ENCODE peak calls at places on chromosomes 5 and 9, in seven cellular contexts. Z is endodermal cell, K is aorta, J is IMR-90, W is heart left ventricle, V is H9, M is breast epithelium. U is an unnamed sample. For H3K4me1, the result is how much of the 10 kb centered on the place peaks cover.

GRCh38 chr9:93114169-93114983 is 18.4 kb downstream of the CARD19 start:
- DNase-seq in Z (peak), K (peak), J (no peak), W (peak), V (no peak), M (no peak), U (peak)

GRCh38 chr5:112604741-112605390 is 132.8 kb upstream of the APC start:
- DNase-seq in Z (peak), K (no peak), J (no peak), W (no peak), V (no peak), M (no peak), U (no peak)

GRCh38 chr9:111957856-111958631 is 61.4 kb downstream of the UGCG start:
- DNase-seq in Z (no peak), K (no peak), J (peak), W (no peak), V (no peak), M (no peak), U (no peak)

GRCh38 chr9:98502976-98503325 is 205.8 kb downstream of the GABBR2 start:
- DNase-seq in Z (peak), K (no peak), J (peak), W (no peak), V (peak), M (no peak), U (peak)

GRCh38 chr5:155019601-155020226 is 6.2 kb downstream of the KIF4B start:
- DNase-seq in Z (no peak), K (no peak), J (no peak), W (no peak), V (peak), M (no peak), U (no peak)

GRCh38 chr9:94925751-94926456 is 199.4 kb downstream of the AOPEP start:
- DNase-seq in Z (no peak), K (no peak), J (no peak), W (no peak), V (no peak), M (no peak), U (no peak)

GRCh38 chr5:23223846-23224245 is 283.6 kb upstream of the PRDM9 start:
- DNase-seq in Z (no peak), K (no peak), J (no peak), W (no peak), V (no peak), M (no peak), U (no peak)

GRCh38 chr9:118751848-118752223 is 617.4 kb downstream of the BRINP1 start:
- DNase-seq in Z (no peak), K (no peak), J (no peak), W (no peak), V (no peak), M (no peak), U (no peak)

GRCh38 chr9:27182421-27182820 is 73.4 kb downstream of the TEK start:
- DNase-seq in Z (no peak), K (no peak), J (no peak), W (no peak), V (no peak), M (no peak), U (no peak)

GRCh38 chr5:164013077-164013670 is 507.8 kb downstream of the MAT2B start:
- DNase-seq in Z (peak), K (no peak), J (peak), W (no peak), V (peak), M (no peak), U (no peak)

GRCh38 chr9:123164285-123164684 is 104.1 kb downstream of the STRBP start:
- DNase-seq in Z (no peak), K (no peak), J (peak), W (no peak), V (no peak), M (no peak), U (no peak)

GRCh38 chr5:9898319-9898718 is 268.2 kb upstream of the TAS2R1 start:
- DNase-seq in Z (peak), K (no peak), J (peak), W (no peak), V (peak), M (no peak), U (no peak)

GRCh38 chr9:98993570-98993945 is 49.9 kb downstream of the COL15A1 start:
- DNase-seq in Z (peak), K (peak), J (no peak), W (no peak), V (peak), M (no peak), U (no peak)

GRCh38 chr5:65359569-65359968 is 122.2 kb downstream of the ADAMTS6 start:
- DNase-seq in Z (no peak), K (no peak), J (no peak), W (no peak), V (no peak), M (no peak), U (no peak)

GRCh38 chr5:181052928-181053759 is 13.1 kb downstream of the BTNL9 start:
- DNase-seq in Z (peak), K (no peak), J (no peak), W (no peak), V (no peak), M (no peak), U (no peak)

GRCh38 chr5:71757590-71758543 is 38.8 kb downstream of the CARTPT start:
- DNase-seq in Z (peak), K (peak), J (peak), W (peak), V (peak), M (peak), U (peak)

GRCh38 chr5:179274321-179275315 is 70.6 kb downstream of the ADAMTS2 start:
- DNase-seq in Z (no peak), K (peak), J (no peak), W (peak), V (no peak), M (no peak), U (no peak)

GRCh38 chr9:92510747-92511146 is 25.0 kb downstream of the ECM2 start:
- DNase-seq in Z (no peak), K (no peak), J (no peak), W (no peak), V (no peak), M (no peak), U (no peak)

GRCh38 chr5:2157372-2157771 is 274.6 kb upstream of the IRX4 start:
- DNase-seq in Z (no peak), K (no peak), J (no peak), W (no peak), V (no peak), M (no peak), U (no peak)

GRCh38 chr9:123651273-123651672 is 278.7 kb downstream of the DENND1A start:
- DNase-seq in Z (no peak), K (no peak), J (no peak), W (no peak), V (no peak), M (no peak), U (no peak)

DNA sequence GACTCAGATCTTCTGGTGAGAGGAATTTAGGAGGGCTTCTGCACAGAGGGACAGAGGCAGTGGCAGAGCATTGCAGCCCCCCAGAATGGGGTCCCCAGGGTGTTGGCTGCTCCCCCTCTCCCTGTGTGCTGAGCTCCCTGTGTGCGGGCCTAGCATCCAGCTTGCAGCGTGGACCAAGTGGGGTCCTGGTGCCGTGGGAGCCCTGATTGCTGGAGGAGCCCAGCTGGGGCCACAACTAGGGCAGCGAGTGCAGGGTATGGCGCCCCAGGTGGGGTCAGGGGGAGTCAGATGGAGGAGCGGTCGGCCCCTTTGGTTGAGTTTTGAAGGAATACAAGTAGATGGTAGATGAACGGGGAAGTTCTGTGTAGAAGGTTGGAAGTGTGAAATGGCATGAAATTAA is 66.7 kb downstream of the TRIO start:
- DNase-seq in Z (no peak), K (no peak), J (no peak), W (peak), V (no peak), M (no peak), U (no peak)
- H3K4me1 ChIP-seq in Z (under half), K (under half), J (under half), W (under half), V (under half), M (under half), U (half or more)

DNA sequence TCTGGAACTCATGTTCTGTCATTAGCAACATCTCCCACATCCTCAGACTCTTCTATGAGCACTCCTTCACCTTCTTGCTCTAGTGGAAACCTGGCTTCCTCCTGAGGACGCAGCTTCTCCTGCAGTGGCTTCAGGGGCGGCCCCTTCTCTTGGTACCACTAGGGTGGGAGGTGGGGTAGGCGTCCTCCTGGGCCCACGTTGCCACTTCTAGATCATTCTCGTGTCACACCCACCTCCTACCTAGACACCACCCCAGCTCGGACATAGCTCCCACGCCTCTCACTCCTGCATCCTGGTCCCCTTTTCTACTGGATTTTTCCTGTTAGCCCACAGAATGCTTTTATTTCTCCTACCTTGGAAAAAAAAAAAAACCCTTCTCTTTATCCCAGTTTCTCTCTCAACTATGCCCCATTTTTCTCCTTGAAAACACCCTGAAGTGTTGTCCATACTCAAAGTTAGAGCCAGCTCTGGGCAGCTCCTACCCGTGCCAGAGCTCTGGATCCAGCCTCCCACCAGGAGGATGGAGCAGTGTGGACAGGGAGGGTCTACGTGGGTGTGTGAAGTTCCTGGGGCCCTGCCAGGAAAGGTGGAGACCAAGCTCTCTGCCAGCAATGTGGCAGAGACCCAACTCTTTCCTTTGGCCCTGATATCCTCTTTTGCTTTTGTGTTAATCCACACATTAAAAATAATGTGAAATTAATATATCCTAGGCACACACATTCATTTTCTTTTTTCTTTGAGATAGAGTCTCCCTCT is 179.2 kb downstream of the HSPA4 start:
- DNase-seq in Z (no peak), K (no peak), J (no peak), W (no peak), V (no peak), M (peak), U (no peak)
- H3K4me1 ChIP-seq in Z (under half), K (under half), J (under half), W (under half), V (under half), M (under half), U (under half)

DNA sequence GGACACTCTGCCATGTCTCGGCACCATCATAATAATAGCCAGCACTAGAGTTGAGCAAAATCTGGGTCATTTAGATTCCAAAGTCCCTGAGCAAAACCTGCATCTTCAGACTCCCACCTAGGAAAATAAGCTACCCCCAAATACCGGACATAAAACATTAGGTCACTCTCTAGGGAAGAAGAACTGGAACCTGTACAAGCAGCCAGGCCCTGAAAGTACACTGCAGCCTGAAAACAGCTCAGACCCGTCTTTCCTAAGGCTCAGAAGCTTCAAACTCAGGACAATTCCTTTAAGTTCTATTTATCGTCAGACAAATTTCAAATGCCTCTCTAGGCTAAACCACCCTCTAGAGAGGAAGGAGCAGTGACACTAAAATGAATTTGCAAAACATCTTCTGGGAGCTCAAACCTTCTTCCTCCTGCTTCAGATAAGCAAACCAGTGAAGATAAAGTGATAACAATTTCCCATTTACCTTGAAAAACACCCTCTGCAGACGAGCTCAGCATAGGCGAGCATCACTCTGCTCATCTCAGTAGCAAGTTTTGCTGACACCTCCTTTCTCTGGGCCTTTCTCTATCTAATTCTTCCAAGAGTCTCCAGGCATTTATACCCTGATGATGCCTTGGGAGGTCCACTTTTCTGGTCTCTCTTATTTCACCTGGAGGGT is 34.0 kb downstream of the ADAM19 start:
- DNase-seq in Z (no peak), K (no peak), J (no peak), W (no peak), V (no peak), M (no peak), U (no peak)
- H3K4me1 ChIP-seq in Z (under half), K (under half), J (under half), W (half or more), V (under half), M (under half), U (half or more)

GRCh38 chr5:142816577-142816976 is 46.4 kb downstream of the ARHGAP26 start:
- DNase-seq in Z (no peak), K (peak), J (peak), W (no peak), V (no peak), M (peak), U (peak)
- H3K4me1 ChIP-seq in Z (under half), K (under half), J (under half), W (half or more), V (under half), M (under half), U (half or more)

GRCh38 chr5:138366556-138367382 is 14.3 kb downstream of the KDM3B start:
- DNase-seq in Z (no peak), K (no peak), J (no peak), W (no peak), V (no peak), M (no peak), U (no peak)
- H3K4me1 ChIP-seq in Z (under half), K (under half), J (under half), W (half or more), V (under half), M (under half), U (half or more)

GRCh38 chr5:80189201-80189600 is 66.6 kb downstream of the SERINC5 start:
- DNase-seq in Z (no peak), K (no peak), J (no peak), W (no peak), V (no peak), M (no peak), U (no peak)
- H3K4me1 ChIP-seq in Z (under half), K (under half), J (under half), W (half or more), V (under half), M (under half), U (half or more)

DNA sequence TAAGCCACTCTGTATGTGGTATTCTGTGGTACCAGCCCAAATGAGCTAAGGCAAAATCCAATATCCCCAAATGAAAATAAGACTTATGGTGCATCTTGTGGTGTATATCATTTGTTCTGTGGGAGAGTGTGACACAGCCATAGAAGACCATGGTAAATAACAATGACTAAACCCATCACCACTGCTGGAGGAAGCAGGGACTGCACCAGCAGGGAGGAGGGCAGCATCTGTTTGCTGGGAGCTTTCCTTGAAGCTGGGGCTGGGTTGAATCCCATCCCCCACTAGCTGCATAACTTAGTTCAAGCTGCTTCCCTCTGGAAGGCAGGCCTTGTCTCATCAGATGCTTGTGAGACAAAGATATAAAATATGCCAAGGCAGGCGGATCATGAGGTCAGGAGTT is 14.2 kb downstream of the GADD45G start:
- DNase-seq in Z (peak), K (no peak), J (no peak), W (no peak), V (peak), M (no peak), U (no peak)
- H3K4me1 ChIP-seq in Z (under half), K (under half), J (under half), W (under half), V (under half), M (under half), U (under half)